ENCODE peak calls at places on chromosome 18, in six cellular contexts. W is HT1080, P is neural progenitor cell, M is ELR, I is fibroblast of mammary gland, X is psoas muscle. V is an unnamed sample.

GRCh38 chr18:61851940-61852451 is 40.8 kb downstream of the RNF152 start:
- DNase-seq in W (no peak), P (no peak), M (peak), I (peak), X (no peak), V (peak)

GRCh38 chr18:78448106-78448505 is 531.5 kb upstream of the SALL3 start:
- DNase-seq in W (no peak), P (no peak), M (no peak), I (no peak), X (no peak), V (no peak)

GRCh38 chr18:59514193-59514592 is 155.1 kb upstream of the LMAN1 start:
- DNase-seq in W (no peak), P (peak), M (peak), I (peak), X (peak), V (peak)

GRCh38 chr18:73462092-73462491 is 594.3 kb upstream of the NETO1 start:
- DNase-seq in W (peak), P (no peak), M (peak), I (peak), X (no peak), V (no peak)

GRCh38 chr18:76715012-76715608 is 107.2 kb upstream of the ZNF236 start:
- DNase-seq in W (no peak), P (no peak), M (no peak), I (peak), X (no peak), V (no peak)

GRCh38 chr18:43129946-43130523 is 14.6 kb upstream of the RIT2 start:
- DNase-seq in W (peak), P (no peak), M (no peak), I (peak), X (no peak), V (no peak)

GRCh38 chr18:10476430-10476829 is 22.0 kb downstream of the APCDD1 start:
- DNase-seq in W (no peak), P (no peak), M (no peak), I (peak), X (no peak), V (no peak)

GRCh38 chr18:8367217-8367988 is 241.8 kb upstream of the RAB12 start:
- DNase-seq in W (no peak), P (peak), M (peak), I (no peak), X (peak), V (peak)

GRCh38 chr18:59744271-59744721 is 47.1 kb upstream of the CCBE1 start:
- DNase-seq in W (peak), P (no peak), M (peak), I (peak), X (no peak), V (no peak)

GRCh38 chr18:49018553-49018943 is 67.8 kb upstream of the SMAD7 start:
- DNase-seq in W (no peak), P (no peak), M (no peak), I (no peak), X (no peak), V (no peak)

GRCh38 chr18:45783097-45784075 is 42.1 kb upstream of the SIGLEC15 start:
- DNase-seq in W (peak), P (peak), M (peak), I (no peak), X (no peak), V (no peak)

GRCh38 chr18:51751901-51752300 is 554.4 kb upstream of the MEX3C start:
- DNase-seq in W (peak), P (no peak), M (no peak), I (no peak), X (no peak), V (no peak)

GRCh38 chr18:10973579-10974260 is 175.6 kb downstream of the PIEZO2 start:
- DNase-seq in W (peak), P (no peak), M (peak), I (peak), X (no peak), V (no peak)

GRCh38 chr18:8609711-8610441 is 639 bp downstream of the RAB12 start:
- DNase-seq in W (no peak), P (peak), M (peak), I (no peak), X (peak), V (peak)

GRCh38 chr18:2894131-2894840 is 47.5 kb downstream of the EMILIN2 start:
- DNase-seq in W (no peak), P (no peak), M (no peak), I (no peak), X (no peak), V (no peak)

GRCh38 chr18:46748466-46748865 is 8.4 kb downstream of the ST8SIA5 start:
- DNase-seq in W (no peak), P (no peak), M (no peak), I (no peak), X (no peak), V (no peak)

GRCh38 chr18:24397131-24397693 is 412 bp downstream of the OSBPL1A start:
- DNase-seq in W (peak), P (peak), M (peak), I (peak), X (no peak), V (peak)

GRCh38 chr18:29512203-29512602 is 1335.3 kb upstream of the CDH2 start:
- DNase-seq in W (no peak), P (no peak), M (no peak), I (no peak), X (no peak), V (no peak)

GRCh38 chr18:78138993-78139496 is 840.6 kb upstream of the SALL3 start:
- DNase-seq in W (no peak), P (peak), M (no peak), I (no peak), X (no peak), V (no peak)

GRCh38 chr18:74497308-74497640 is 1.1 kb downstream of the CNDP2 start:
- DNase-seq in W (no peak), P (no peak), M (peak), I (no peak), X (no peak), V (no peak)

GRCh38 chr18:44747157-44747556 is 66.5 kb downstream of the SETBP1 start:
- DNase-seq in W (no peak), P (no peak), M (no peak), I (no peak), X (no peak), V (no peak)

GRCh38 chr18:73503326-73503725 is 635.5 kb upstream of the NETO1 start:
- DNase-seq in W (no peak), P (no peak), M (peak), I (peak), X (no peak), V (no peak)

GRCh38 chr18:42137671-42138375 is 182.8 kb downstream of the PIK3C3 start:
- DNase-seq in W (no peak), P (no peak), M (no peak), I (no peak), X (no peak), V (no peak)

GRCh38 chr18:61991201-61991600 is 98.4 kb upstream of the RNF152 start:
- DNase-seq in W (peak), P (no peak), M (peak), I (peak), X (no peak), V (no peak)

GRCh38 chr18:811192-812122 is 585 bp downstream of the YES1 start:
- DNase-seq in W (no peak), P (peak), M (peak), I (peak), X (peak), V (peak)

GRCh38 chr18:62877448-62878221 is 162.3 kb downstream of the PHLPP1 start:
- DNase-seq in W (peak), P (peak), M (peak), I (peak), X (no peak), V (no peak)

GRCh38 chr18:78547817-78548216 is 431.8 kb upstream of the SALL3 start:
- DNase-seq in W (no peak), P (no peak), M (no peak), I (no peak), X (no peak), V (no peak)

GRCh38 chr18:56748698-56749268 is 97.6 kb downstream of the WDR7 start:
- DNase-seq in W (peak), P (peak), M (peak), I (peak), X (no peak), V (no peak)

GRCh38 chr18:3224223-3224622 is 4.5 kb upstream of the MYOM1 start:
- DNase-seq in W (no peak), P (no peak), M (no peak), I (no peak), X (no peak), V (no peak)

GRCh38 chr18:25786778-25787177 is 303.6 kb downstream of the SS18 start:
- DNase-seq in W (peak), P (no peak), M (peak), I (peak), X (no peak), V (no peak)

GRCh38 chr18:42798606-42799005 is 316.9 kb downstream of the RIT2 start:
- DNase-seq in W (no peak), P (peak), M (no peak), I (no peak), X (no peak), V (no peak)

GRCh38 chr18:29588446-29589100 is 1411.6 kb upstream of the CDH2 start:
- DNase-seq in W (no peak), P (no peak), M (no peak), I (no peak), X (no peak), V (peak)

GRCh38 chr18:12659904-12660605 is 2.1 kb upstream of the SPIRE1 start:
- DNase-seq in W (peak), P (peak), M (peak), I (peak), X (peak), V (peak)

GRCh38 chr18:48868468-48869466 is 82.0 kb downstream of the SMAD7 start:
- DNase-seq in W (peak), P (no peak), M (peak), I (peak), X (no peak), V (peak)

GRCh38 chr18:11494093-11494492 is 115.3 kb upstream of the SLC35G4 start:
- DNase-seq in W (peak), P (no peak), M (peak), I (peak), X (no peak), V (no peak)

GRCh38 chr18:26181343-26181826 is 44.9 kb upstream of the TAF4B start:
- DNase-seq in W (no peak), P (no peak), M (no peak), I (no peak), X (no peak), V (no peak)

GRCh38 chr18:62420151-62420512 is 95.0 kb downstream of the TNFRSF11A start:
- DNase-seq in W (peak), P (no peak), M (peak), I (peak), X (no peak), V (no peak)

GRCh38 chr18:77065221-77065981 is 67.2 kb downstream of the MBP start:
- DNase-seq in W (peak), P (no peak), M (peak), I (peak), X (peak), V (no peak)